ENCODE peak calls at places on chromosomes 4 and X, in nine cellular contexts. One of them, this sample, is unnamed.

GRCh38 chr4:89214308-89214707 is 93.3 kb downstream of the GPRIN3 start:
- DNase-seq in tibial nerve: no peak
- DNase-seq in HCT116: no peak
- DNase-seq in AG09309: no peak
- DNase-seq in Caco-2: no peak
- DNase-seq in cardiac muscle cell: no peak
- DNase-seq in A549: no peak
- DNase-seq in brain microvascular endothelial cell: no peak
- DNase-seq in AG04449: no peak
- DNase-seq in this sample: no peak

GRCh38 chr4:25531272-25531671 is 124.4 kb upstream of the SLC34A2 start:
- DNase-seq in brain microvascular endothelial cell: no peak
- DNase-seq in cardiac muscle cell: no peak
- DNase-seq in AG09309: no peak
- DNase-seq in Caco-2: no peak
- DNase-seq in A549: no peak
- DNase-seq in AG04449: no peak
- DNase-seq in HCT116: no peak
- DNase-seq in tibial nerve: no peak
- DNase-seq in this sample: no peak

GRCh38 chr4:7073526-7074390 is 5.9 kb upstream of the GRPEL1 start:
- DNase-seq in cardiac muscle cell: peak; percentile 58
- DNase-seq in A549: peak; percentile 66
- DNase-seq in Caco-2: peak; percentile 82
- DNase-seq in AG09309: no peak
- DNase-seq in brain microvascular endothelial cell: peak; percentile 62
- DNase-seq in AG04449: no peak
- DNase-seq in tibial nerve: peak; percentile 35
- DNase-seq in HCT116: peak; percentile 65
- DNase-seq in this sample: no peak

GRCh38 chr4:7912826-7913225 is 26.8 kb downstream of the AFAP1 start:
- DNase-seq in tibial nerve: no peak
- DNase-seq in Caco-2: no peak
- DNase-seq in cardiac muscle cell: no peak
- DNase-seq in brain microvascular endothelial cell: no peak
- DNase-seq in AG04449: no peak
- DNase-seq in AG09309: no peak
- DNase-seq in A549: no peak
- DNase-seq in HCT116: no peak
- DNase-seq in this sample: no peak

GRCh38 chr4:40099010-40099409 is 42.4 kb downstream of the N4BP2 start:
- DNase-seq in cardiac muscle cell: no peak
- DNase-seq in AG09309: no peak
- DNase-seq in brain microvascular endothelial cell: no peak
- DNase-seq in HCT116: no peak
- DNase-seq in tibial nerve: no peak
- DNase-seq in A549: no peak
- DNase-seq in Caco-2: no peak
- DNase-seq in AG04449: no peak
- DNase-seq in this sample: no peak

GRCh38 chr4:85393201-85393600 is 81.7 kb upstream of the ARHGAP24 start:
- DNase-seq in A549: no peak
- DNase-seq in brain microvascular endothelial cell: no peak
- DNase-seq in AG09309: no peak
- DNase-seq in HCT116: no peak
- DNase-seq in tibial nerve: no peak
- DNase-seq in AG04449: no peak
- DNase-seq in cardiac muscle cell: no peak
- DNase-seq in Caco-2: no peak
- DNase-seq in this sample: no peak

GRCh38 chr4:104677122-104677521 is 182.4 kb upstream of the CXXC4 start:
- DNase-seq in A549: no peak
- DNase-seq in AG04449: no peak
- DNase-seq in brain microvascular endothelial cell: no peak
- DNase-seq in Caco-2: no peak
- DNase-seq in HCT116: no peak
- DNase-seq in AG09309: no peak
- DNase-seq in tibial nerve: no peak
- DNase-seq in cardiac muscle cell: peak; percentile 52
- DNase-seq in this sample: peak; percentile 52

GRCh38 chrX:108699368-108699767 is 37.0 kb downstream of the IRS4 start:
- DNase-seq in HCT116: peak; percentile 16
- DNase-seq in brain microvascular endothelial cell: peak; percentile 16
- DNase-seq in AG09309: no peak
- DNase-seq in A549: peak; percentile 5
- DNase-seq in Caco-2: no peak
- DNase-seq in AG04449: no peak
- DNase-seq in tibial nerve: no peak
- DNase-seq in cardiac muscle cell: peak; percentile 39
- DNase-seq in this sample: peak; percentile 3

GRCh38 chr4:149493492-149493891 is 322.2 kb downstream of the IQCM start:
- DNase-seq in tibial nerve: no peak
- DNase-seq in AG04449: no peak
- DNase-seq in HCT116: no peak
- DNase-seq in A549: no peak
- DNase-seq in cardiac muscle cell: no peak
- DNase-seq in AG09309: no peak
- DNase-seq in Caco-2: no peak
- DNase-seq in brain microvascular endothelial cell: no peak
- DNase-seq in this sample: no peak

GRCh38 chrX:151153086-151153485 is 23.3 kb upstream of the GPR50 start:
- DNase-seq in AG09309: peak; percentile 13
- DNase-seq in AG04449: no peak
- DNase-seq in tibial nerve: no peak
- DNase-seq in brain microvascular endothelial cell: peak; percentile 4
- DNase-seq in A549: no peak
- DNase-seq in HCT116: no peak
- DNase-seq in Caco-2: no peak
- DNase-seq in cardiac muscle cell: peak; percentile 34
- DNase-seq in this sample: no peak

GRCh38 chrX:9961750-9962149 is 5.4 kb upstream of the CLDN34 start:
- DNase-seq in HCT116: no peak
- DNase-seq in brain microvascular endothelial cell: no peak
- DNase-seq in A549: no peak
- DNase-seq in cardiac muscle cell: no peak
- DNase-seq in Caco-2: no peak
- DNase-seq in tibial nerve: no peak
- DNase-seq in AG04449: no peak
- DNase-seq in AG09309: no peak
- DNase-seq in this sample: no peak

GRCh38 chrX:66030505-66031317 is 9.2 kb downstream of the VSIG4 start:
- DNase-seq in AG04449: no peak
- DNase-seq in A549: no peak
- DNase-seq in cardiac muscle cell: peak; percentile 15
- DNase-seq in HCT116: peak; percentile 10
- DNase-seq in brain microvascular endothelial cell: peak; percentile 1
- DNase-seq in AG09309: no peak
- DNase-seq in tibial nerve: no peak
- DNase-seq in Caco-2: no peak
- DNase-seq in this sample: no peak

GRCh38 chr4:140373328-140374129 is at the start of gene SCOC:
- DNase-seq in cardiac muscle cell: peak; percentile 99
- DNase-seq in AG09309: peak; percentile 95
- DNase-seq in Caco-2: peak; percentile 99
- DNase-seq in tibial nerve: peak; percentile 100
- DNase-seq in HCT116: peak; percentile 98
- DNase-seq in brain microvascular endothelial cell: peak; percentile 100
- DNase-seq in A549: peak; percentile 96
- DNase-seq in AG04449: peak; percentile 91
- DNase-seq in this sample: peak; percentile 99

GRCh38 chr4:158172558-158173258 is at the start of gene GASK1B:
- DNase-seq in HCT116: peak; percentile 49
- DNase-seq in brain microvascular endothelial cell: peak; percentile 69
- DNase-seq in A549: peak; percentile 25
- DNase-seq in tibial nerve: peak; percentile 75
- DNase-seq in AG09309: no peak
- DNase-seq in cardiac muscle cell: peak; percentile 64
- DNase-seq in AG04449: no peak
- DNase-seq in Caco-2: peak; percentile 68
- DNase-seq in this sample: peak; percentile 52

GRCh38 chr4:185238261-185238681 is 28.9 kb downstream of the SNX25 start:
- DNase-seq in brain microvascular endothelial cell: peak; percentile 48
- DNase-seq in tibial nerve: no peak
- DNase-seq in Caco-2: no peak
- DNase-seq in cardiac muscle cell: no peak
- DNase-seq in AG04449: peak; percentile 54
- DNase-seq in HCT116: no peak
- DNase-seq in A549: no peak
- DNase-seq in AG09309: peak; percentile 34
- DNase-seq in this sample: no peak

GRCh38 chrX:25300994-25301393 is 285.2 kb upstream of the ARX start:
- DNase-seq in cardiac muscle cell: no peak
- DNase-seq in AG09309: no peak
- DNase-seq in A549: no peak
- DNase-seq in HCT116: no peak
- DNase-seq in AG04449: no peak
- DNase-seq in Caco-2: no peak
- DNase-seq in brain microvascular endothelial cell: no peak
- DNase-seq in tibial nerve: no peak
- DNase-seq in this sample: no peak

GRCh38 chr4:25913851-25914669 is at the start of gene SMIM20:
- DNase-seq in cardiac muscle cell: peak; percentile 93
- DNase-seq in HCT116: peak; percentile 78
- DNase-seq in AG04449: peak; percentile 23
- DNase-seq in brain microvascular endothelial cell: peak; percentile 77
- DNase-seq in AG09309: no peak
- DNase-seq in A549: peak; percentile 77
- DNase-seq in Caco-2: peak; percentile 93
- DNase-seq in tibial nerve: peak; percentile 86
- DNase-seq in this sample: peak; percentile 62

GRCh38 chrX:85544609-85545008 is 165.1 kb upstream of the POF1B start:
- DNase-seq in cardiac muscle cell: no peak
- DNase-seq in tibial nerve: no peak
- DNase-seq in AG09309: no peak
- DNase-seq in HCT116: no peak
- DNase-seq in AG04449: no peak
- DNase-seq in A549: no peak
- DNase-seq in brain microvascular endothelial cell: no peak
- DNase-seq in Caco-2: no peak
- DNase-seq in this sample: no peak

GRCh38 chr4:76802546-76803021 is 95.4 kb downstream of the SOWAHB start:
- DNase-seq in HCT116: no peak
- DNase-seq in AG04449: no peak
- DNase-seq in Caco-2: peak; percentile 38
- DNase-seq in tibial nerve: no peak
- DNase-seq in A549: no peak
- DNase-seq in cardiac muscle cell: no peak
- DNase-seq in AG09309: no peak
- DNase-seq in brain microvascular endothelial cell: peak; percentile 27
- DNase-seq in this sample: no peak

GRCh38 chr4:82561745-82562552 is at the start of gene TMEM150C:
- DNase-seq in AG04449: no peak
- DNase-seq in A549: peak; percentile 45
- DNase-seq in AG09309: no peak
- DNase-seq in brain microvascular endothelial cell: no peak
- DNase-seq in Caco-2: peak; percentile 43
- DNase-seq in cardiac muscle cell: peak; percentile 78
- DNase-seq in HCT116: no peak
- DNase-seq in tibial nerve: no peak
- DNase-seq in this sample: no peak
- TF ChIP-seq CTCF in AG04449: peak; percentile 4
- TF ChIP-seq CTCF in A549: no peak
- TF ChIP-seq CTCF in AG09309: peak; percentile 2
- TF ChIP-seq CTCF in brain microvascular endothelial cell: no peak
- TF ChIP-seq CTCF in Caco-2: no peak
- TF ChIP-seq CTCF in cardiac muscle cell: no peak
- TF ChIP-seq CTCF in HCT116: no peak
- TF ChIP-seq CTCF in tibial nerve: no peak
- TF ChIP-seq CTCF in this sample: peak; percentile 5

GRCh38 chrX:17047224-17047623 is 100.8 kb downstream of the REPS2 start:
- DNase-seq in Caco-2: no peak
- DNase-seq in AG09309: no peak
- DNase-seq in AG04449: no peak
- DNase-seq in brain microvascular endothelial cell: no peak
- DNase-seq in HCT116: no peak
- DNase-seq in A549: no peak
- DNase-seq in tibial nerve: no peak
- DNase-seq in cardiac muscle cell: no peak
- DNase-seq in this sample: no peak
- H3K4me3 ChIP-seq in Caco-2: no peak overlapping the region
- H3K4me3 ChIP-seq in AG09309: no peak overlapping the region
- H3K4me3 ChIP-seq in AG04449: no peak overlapping the region
- H3K4me3 ChIP-seq in brain microvascular endothelial cell: no peak overlapping the region
- H3K4me3 ChIP-seq in HCT116: no peak overlapping the region
- H3K4me3 ChIP-seq in A549: no peak overlapping the region
- H3K4me3 ChIP-seq in tibial nerve: no peak overlapping the region
- H3K4me3 ChIP-seq in cardiac muscle cell: no peak overlapping the region
- H3K4me3 ChIP-seq in this sample: no peak overlapping the region

GRCh38 chr4:67288964-67289363 is 256.3 kb downstream of the CENPC start:
- DNase-seq in HCT116: no peak
- DNase-seq in A549: no peak
- DNase-seq in AG09309: no peak
- DNase-seq in AG04449: no peak
- DNase-seq in cardiac muscle cell: peak; percentile 36
- DNase-seq in Caco-2: no peak
- DNase-seq in tibial nerve: no peak
- DNase-seq in brain microvascular endothelial cell: peak; percentile 5
- DNase-seq in this sample: no peak
- TF ChIP-seq CTCF in HCT116: no peak
- TF ChIP-seq CTCF in A549: no peak
- TF ChIP-seq CTCF in AG09309: peak; percentile 12
- TF ChIP-seq CTCF in AG04449: no peak
- TF ChIP-seq CTCF in cardiac muscle cell: peak; percentile 27
- TF ChIP-seq CTCF in Caco-2: no peak
- TF ChIP-seq CTCF in tibial nerve: no peak
- TF ChIP-seq CTCF in brain microvascular endothelial cell: peak; percentile 32
- TF ChIP-seq CTCF in this sample: peak; percentile 29

GRCh38 chr4:947491-947971 is 15.3 kb downstream of the TMEM175 start:
- DNase-seq in Caco-2: no peak
- DNase-seq in tibial nerve: no peak
- DNase-seq in AG04449: no peak
- DNase-seq in cardiac muscle cell: no peak
- DNase-seq in brain microvascular endothelial cell: no peak
- DNase-seq in A549: no peak
- DNase-seq in AG09309: no peak
- DNase-seq in HCT116: no peak
- DNase-seq in this sample: no peak

GRCh38 chr4:946517-947471 is 14.5 kb downstream of the TMEM175 start:
- DNase-seq in tibial nerve: no peak
- DNase-seq in AG04449: no peak
- DNase-seq in A549: no peak
- DNase-seq in Caco-2: no peak
- DNase-seq in cardiac muscle cell: no peak
- DNase-seq in AG09309: no peak
- DNase-seq in HCT116: no peak
- DNase-seq in brain microvascular endothelial cell: no peak
- DNase-seq in this sample: no peak

GRCh38 chr4:948101-948935 is 16.1 kb downstream of the TMEM175 start:
- DNase-seq in AG09309: no peak
- DNase-seq in brain microvascular endothelial cell: no peak
- DNase-seq in Caco-2: no peak
- DNase-seq in HCT116: no peak
- DNase-seq in cardiac muscle cell: no peak
- DNase-seq in AG04449: no peak
- DNase-seq in tibial nerve: no peak
- DNase-seq in A549: no peak
- DNase-seq in this sample: no peak

GRCh38 chr4:945274-946102 is 13.2 kb downstream of the TMEM175 start:
- DNase-seq in AG09309: no peak
- DNase-seq in AG04449: no peak
- DNase-seq in tibial nerve: no peak
- DNase-seq in HCT116: no peak
- DNase-seq in Caco-2: no peak
- DNase-seq in A549: no peak
- DNase-seq in cardiac muscle cell: peak; percentile 27
- DNase-seq in brain microvascular endothelial cell: no peak
- DNase-seq in this sample: no peak

GRCh38 chr4:946103-946450 is 13.8 kb downstream of the TMEM175 start:
- DNase-seq in Caco-2: no peak
- DNase-seq in A549: no peak
- DNase-seq in AG04449: no peak
- DNase-seq in AG09309: no peak
- DNase-seq in cardiac muscle cell: no peak
- DNase-seq in tibial nerve: no peak
- DNase-seq in HCT116: no peak
- DNase-seq in brain microvascular endothelial cell: no peak
- DNase-seq in this sample: no peak
- H3K4me3 ChIP-seq in Caco-2: no peak overlapping the region
- H3K4me3 ChIP-seq in A549: no peak overlapping the region
- H3K4me3 ChIP-seq in AG04449: no peak overlapping the region
- H3K4me3 ChIP-seq in AG09309: no peak overlapping the region
- H3K4me3 ChIP-seq in cardiac muscle cell: no peak overlapping the region
- H3K4me3 ChIP-seq in tibial nerve: no peak overlapping the region
- H3K4me3 ChIP-seq in HCT116: no peak overlapping the region
- H3K4me3 ChIP-seq in brain microvascular endothelial cell: no peak overlapping the region
- H3K4me3 ChIP-seq in this sample: no peak overlapping the region